ENCODE peak calls at places on chromosomes 7 and 10, in seven cellular contexts. J is RWPE1, R is psoas muscle, Z is uterus, M is heart left ventricle, V is kidney, E is testis. N is an unnamed sample.

GRCh38 chr7:128862571-128863432 is at the start of gene ATP6V1F:
- DNase-seq in J (peak), R (peak), Z (peak), M (peak), V (peak), E (peak), N (peak)

GRCh38 chr7:116218051-116218645 is 7.8 kb downstream of the TES start:
- DNase-seq in J (peak), R (no peak), Z (no peak), M (no peak), V (no peak), E (no peak), N (no peak)

GRCh38 chr7:80842479-80842797 is 76.4 kb downstream of the SEMA3C start:
- DNase-seq in J (no peak), R (no peak), Z (no peak), M (no peak), V (no peak), E (no peak), N (no peak)

GRCh38 chr7:81767883-81768282 is 2.0 kb downstream of the HGF start:
- DNase-seq in J (no peak), R (peak), Z (no peak), M (no peak), V (no peak), E (peak), N (no peak)

GRCh38 chr7:142248166-142249160 is 9.4 kb downstream of the PRSS58 start:
- DNase-seq in J (no peak), R (no peak), Z (no peak), M (no peak), V (no peak), E (no peak), N (no peak)

GRCh38 chr10:31102421-31102820 is 70.8 kb upstream of the ZNF438 start:
- DNase-seq in J (no peak), R (no peak), Z (no peak), M (no peak), V (no peak), E (no peak), N (no peak)

GRCh38 chr10:34240031-34240430 is 575.1 kb downstream of the PARD3 start:
- DNase-seq in J (no peak), R (no peak), Z (no peak), M (no peak), V (no peak), E (no peak), N (no peak)

GRCh38 chr10:15469066-15469465 is 98.0 kb upstream of the FAM171A1 start:
- DNase-seq in J (no peak), R (no peak), Z (no peak), M (no peak), V (no peak), E (no peak), N (no peak)

GRCh38 chr7:24685706-24686105 is 71.6 kb downstream of the GSDME start:
- DNase-seq in J (no peak), R (no peak), Z (no peak), M (no peak), V (no peak), E (no peak), N (no peak)

GRCh38 chr7:77798394-77799077 is at the start of the genes PHTF2 and TMEM60:
- DNase-seq in J (peak), R (peak), Z (peak), M (peak), V (peak), E (peak), N (peak)
- TF ChIP-seq CTCF in J (peak), R (peak), Z (peak), M (peak), V (peak), E (peak), N (no peak)

DNA sequence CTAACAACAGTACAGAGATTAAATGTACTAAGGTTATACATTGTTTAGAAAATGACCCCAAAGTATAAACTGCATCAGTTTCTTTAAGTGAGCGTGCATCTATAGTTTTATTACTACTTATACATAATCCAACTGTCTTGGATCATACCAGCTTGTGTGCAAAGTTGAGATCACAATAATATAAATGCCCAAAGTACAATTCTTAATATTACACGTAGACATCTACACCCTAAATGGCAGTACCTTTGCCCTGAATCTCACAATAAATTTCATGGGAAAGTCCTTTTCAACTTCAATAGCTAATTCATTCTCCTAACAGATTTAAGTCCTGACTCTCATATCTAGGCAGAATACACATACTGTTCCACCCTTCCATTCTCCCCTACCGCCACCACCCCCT is 11.8 kb downstream of the SCIN start:
- DNase-seq in J (no peak), R (no peak), Z (no peak), M (no peak), V (no peak), E (no peak), N (no peak)
- H3K27ac ChIP-seq in J (no peak), R (no peak), Z (no peak), M (no peak), V (no peak), E (no peak), N (no peak)

GRCh38 chr10:70835895-70836294 is 20.1 kb downstream of the SGPL1 start:
- DNase-seq in J (no peak), R (no peak), Z (no peak), M (no peak), V (no peak), E (no peak), N (no peak)

GRCh38 chr10:70836319-70836718 is 20.6 kb downstream of the SGPL1 start:
- DNase-seq in J (no peak), R (no peak), Z (no peak), M (no peak), V (no peak), E (no peak), N (no peak)

GRCh38 chr10:70837660-70838059 is 21.9 kb downstream of the SGPL1 start:
- DNase-seq in J (no peak), R (no peak), Z (no peak), M (no peak), V (no peak), E (no peak), N (no peak)

GRCh38 chr10:70840836-70841235 is 25.1 kb downstream of the SGPL1 start:
- DNase-seq in J (no peak), R (no peak), Z (no peak), M (no peak), V (no peak), E (no peak), N (no peak)

GRCh38 chr10:70838270-70838669 is 22.5 kb downstream of the SGPL1 start:
- DNase-seq in J (no peak), R (no peak), Z (no peak), M (no peak), V (no peak), E (no peak), N (no peak)
- TF ChIP-seq CTCF in J (no peak), R (no peak), Z (no peak), M (no peak), V (no peak), E (no peak), N (no peak)

GRCh38 chr7:100890640-100891521 is 1.4 kb upstream of the UFSP1 start:
- DNase-seq in J (no peak), R (peak), Z (peak), M (peak), V (peak), E (no peak), N (no peak)
- H3K27ac ChIP-seq in J (peak), R (peak), Z (peak), M (peak), V (peak), E (peak), N (peak)

GRCh38 chr7:45198986-45199385 is 41.4 kb downstream of the RAMP3 start:
- DNase-seq in J (no peak), R (no peak), Z (no peak), M (no peak), V (no peak), E (no peak), N (peak)

GRCh38 chr7:45199506-45199905 is 41.9 kb downstream of the RAMP3 start:
- DNase-seq in J (no peak), R (no peak), Z (no peak), M (no peak), V (no peak), E (no peak), N (peak)

GRCh38 chr7:45202618-45203017 is 45.0 kb downstream of the RAMP3 start:
- DNase-seq in J (no peak), R (no peak), Z (no peak), M (no peak), V (no peak), E (no peak), N (peak)

GRCh38 chr7:45203947-45204445 is 46.4 kb downstream of the RAMP3 start:
- DNase-seq in J (peak), R (no peak), Z (no peak), M (no peak), V (no peak), E (no peak), N (peak)

GRCh38 chr7:45203459-45203858 is 45.9 kb downstream of the RAMP3 start:
- DNase-seq in J (no peak), R (no peak), Z (no peak), M (no peak), V (no peak), E (no peak), N (no peak)
- TF ChIP-seq CTCF in J (no peak), R (no peak), Z (no peak), M (no peak), V (no peak), E (no peak), N (no peak)

GRCh38 chr10:7984325-7984724 is 70.2 kb upstream of the GATA3 start:
- DNase-seq in J (no peak), R (no peak), Z (no peak), M (no peak), V (no peak), E (no peak), N (no peak)

GRCh38 chr10:7984896-7985295 is 69.6 kb upstream of the GATA3 start:
- DNase-seq in J (no peak), R (no peak), Z (no peak), M (no peak), V (no peak), E (no peak), N (no peak)

GRCh38 chr10:7986851-7987250 is 67.6 kb upstream of the GATA3 start:
- DNase-seq in J (no peak), R (no peak), Z (no peak), M (no peak), V (no peak), E (no peak), N (no peak)

GRCh38 chr10:7988985-7989384 is 65.5 kb upstream of the GATA3 start:
- DNase-seq in J (no peak), R (no peak), Z (no peak), M (no peak), V (no peak), E (peak), N (no peak)
- H3K27ac ChIP-seq in J (no peak), R (no peak), Z (no peak), M (no peak), V (no peak), E (no peak), N (no peak)

GRCh38 chr10:27679369-27679897 is 66.2 kb downstream of the MKX start:
- DNase-seq in J (no peak), R (no peak), Z (no peak), M (no peak), V (no peak), E (no peak), N (no peak)
- TF ChIP-seq CTCF in J (no peak), R (no peak), Z (no peak), M (no peak), V (no peak), E (no peak), N (no peak)